ENCODE peak calls at places on chromosomes 2 and 18, in ten cellular contexts. X, B, K, W, Q, N, M, R, E and Z are unnamed samples.

GRCh38 chr2:118846667-118847446 is 591 bp downstream of the EN1 start:
- DNase-seq in X (no peak), B (peak; percentile 30), K (no peak), W (no peak), Q (no peak), N (no peak), M (no peak), R (no peak), E (no peak), Z (no peak)

GRCh38 chr2:97656129-97656755 is 7.6 kb downstream of the ACTR1B start:
- DNase-seq in X (no peak), B (no peak), K (no peak), W (no peak), Q (no peak), N (no peak), M (no peak), R (no peak), E (no peak), Z (no peak)

GRCh38 chr2:46356993-46357392 is 59.8 kb downstream of the EPAS1 start:
- DNase-seq in X (no peak), B (no peak), K (no peak), W (no peak), Q (no peak), N (no peak), M (no peak), R (no peak), E (no peak), Z (no peak)

GRCh38 chr2:39488450-39488849 is 51.4 kb upstream of the MAP4K3 start:
- DNase-seq in X (no peak), B (no peak), K (no peak), W (no peak), Q (peak; percentile 77), N (no peak), M (peak; percentile 25), R (no peak), E (no peak), Z (no peak)

GRCh38 chr2:169331461-169331860 is 30.9 kb downstream of the LRP2 start:
- DNase-seq in X (no peak), B (no peak), K (no peak), W (no peak), Q (no peak), N (no peak), M (no peak), R (no peak), E (no peak), Z (no peak)

GRCh38 chr18:22606563-22607283 is 189.0 kb upstream of the CTAGE1 start:
- DNase-seq in X (no peak), B (no peak), K (no peak), W (no peak), Q (no peak), N (no peak), M (no peak), R (no peak), E (no peak), Z (no peak)

GRCh38 chr2:127638361-127639110 is 7.4 kb upstream of the GPR17 start:
- DNase-seq in X (no peak), B (no peak), K (peak; percentile 30), W (no peak), Q (no peak), N (no peak), M (no peak), R (no peak), E (no peak), Z (no peak)

GRCh38 chr2:102599486-102599885 is 19.9 kb upstream of the SLC9A2 start:
- DNase-seq in X (no peak), B (no peak), K (no peak), W (no peak), Q (no peak), N (no peak), M (no peak), R (no peak), E (no peak), Z (no peak)

GRCh38 chr2:28165087-28165652 is 227.5 kb upstream of the FOSL2 start:
- DNase-seq in X (no peak), B (no peak), K (no peak), W (no peak), Q (no peak), N (no peak), M (no peak), R (no peak), E (no peak), Z (no peak)

GRCh38 chr2:138382672-138383071 is 118.9 kb upstream of the SPOPL start:
- DNase-seq in X (no peak), B (no peak), K (no peak), W (no peak), Q (no peak), N (no peak), M (no peak), R (no peak), E (no peak), Z (no peak)

GRCh38 chr18:1585881-1586488 is 681.3 kb downstream of the ADCYAP1 start:
- DNase-seq in X (no peak), B (no peak), K (no peak), W (peak; percentile 26), Q (peak; percentile 9), N (no peak), M (no peak), R (no peak), E (no peak), Z (no peak)